ENCODE peak calls at places on chromosomes 12 and 14, in eight cellular contexts. M is transverse colon; V is PC-3; K is HCT116; F is adipocyte; W is mucosa of descending colon; A is CD4-positive, CD25-positive, alpha-beta regulatory T cell; U is mesenchymal stem cell. J is an unnamed sample. For H3K4me1, the result is how much of the 10 kb centered on the place peaks cover.

GRCh38 chr12:107415834-107416233 is 269.8 kb upstream of the PWP1 start:
- DNase-seq in M (no peak), V (no peak), K (no peak), F (peak), W (no peak), A (no peak), U (no peak), J (no peak)

GRCh38 chr12:42299392-42300308 is 26.2 kb downstream of the ZCRB1 start:
- DNase-seq in M (no peak), V (peak), K (no peak), F (no peak), W (no peak), A (no peak), U (peak), J (no peak)

GRCh38 chr14:77276959-77277358 is 6.0 kb upstream of the NGB start:
- DNase-seq in M (no peak), V (no peak), K (no peak), F (no peak), W (no peak), A (no peak), U (no peak), J (no peak)

GRCh38 chr12:67515679-67516363 is 132.7 kb upstream of the DYRK2 start:
- DNase-seq in M (peak), V (peak), K (no peak), F (peak), W (peak), A (no peak), U (peak), J (peak)

GRCh38 chr12:40691913-40692616 is at the start of gene CNTN1:
- DNase-seq in M (peak), V (no peak), K (peak), F (peak), W (peak), A (no peak), U (peak), J (peak)

GRCh38 chr12:120724720-120725119 is 906 bp upstream of the ACADS start:
- DNase-seq in M (no peak), V (no peak), K (no peak), F (no peak), W (no peak), A (no peak), U (no peak), J (no peak)

GRCh38 chr14:94427016-94427613 is 25.5 kb downstream of the SERPINA11 start:
- DNase-seq in M (no peak), V (no peak), K (no peak), F (no peak), W (no peak), A (no peak), U (no peak), J (no peak)

GRCh38 chr14:24888532-24888931 is 161.4 kb downstream of the STXBP6 start:
- DNase-seq in M (no peak), V (no peak), K (no peak), F (no peak), W (no peak), A (no peak), U (no peak), J (no peak)

GRCh38 chr14:61080591-61081010 is 99.6 kb downstream of the SLC38A6 start:
- DNase-seq in M (no peak), V (no peak), K (no peak), F (peak), W (no peak), A (no peak), U (no peak), J (no peak)

GRCh38 chr14:68952544-68953535 is 26.3 kb downstream of the ACTN1 start:
- DNase-seq in M (no peak), V (no peak), K (no peak), F (peak), W (no peak), A (no peak), U (peak), J (no peak)

GRCh38 chr14:57533214-57533613 is 39.6 kb upstream of the CCDC198 start:
- DNase-seq in M (no peak), V (peak), K (peak), F (peak), W (no peak), A (no peak), U (peak), J (peak)

GRCh38 chr14:76330411-76331327 is 45.3 kb upstream of the ESRRB start:
- DNase-seq in M (no peak), V (no peak), K (no peak), F (no peak), W (no peak), A (no peak), U (no peak), J (no peak)

GRCh38 chr12:10151621-10152020 is 20.3 kb downstream of the OLR1 start:
- DNase-seq in M (no peak), V (no peak), K (no peak), F (no peak), W (no peak), A (no peak), U (no peak), J (no peak)

GRCh38 chr12:118618695-118619094 is 242.3 kb downstream of the SUDS3 start:
- DNase-seq in M (no peak), V (no peak), K (no peak), F (no peak), W (no peak), A (no peak), U (no peak), J (no peak)

GRCh38 chr12:108643941-108644742 is 10.4 kb upstream of the SELPLG start:
- DNase-seq in M (no peak), V (peak), K (peak), F (no peak), W (no peak), A (no peak), U (no peak), J (no peak)

GRCh38 chr12:133106253-133106652 is 23.8 kb downstream of the ZNF891 start:
- DNase-seq in M (no peak), V (no peak), K (no peak), F (peak), W (no peak), A (no peak), U (peak), J (no peak)

GRCh38 chr12:89980236-89980635 is 271.6 kb upstream of the ATP2B1 start:
- DNase-seq in M (no peak), V (peak), K (no peak), F (peak), W (no peak), A (no peak), U (peak), J (peak)

GRCh38 chr14:92729632-92730358 is 18.6 kb downstream of the LGMN start:
- DNase-seq in M (no peak), V (peak), K (no peak), F (no peak), W (no peak), A (no peak), U (peak), J (no peak)

GRCh38 chr12:90515199-90516175 is 439.5 kb downstream of the CCER1 start:
- DNase-seq in M (no peak), V (peak), K (no peak), F (peak), W (no peak), A (no peak), U (peak), J (no peak)

GRCh38 chr12:111978545-111978944 is 34.4 kb downstream of the TMEM116 start:
- DNase-seq in M (no peak), V (no peak), K (no peak), F (no peak), W (no peak), A (no peak), U (no peak), J (no peak)

GRCh38 chr14:104350463-104351185 is 212.2 kb downstream of the KIF26A start:
- DNase-seq in M (no peak), V (no peak), K (no peak), F (peak), W (peak), A (no peak), U (no peak), J (no peak)

DNA sequence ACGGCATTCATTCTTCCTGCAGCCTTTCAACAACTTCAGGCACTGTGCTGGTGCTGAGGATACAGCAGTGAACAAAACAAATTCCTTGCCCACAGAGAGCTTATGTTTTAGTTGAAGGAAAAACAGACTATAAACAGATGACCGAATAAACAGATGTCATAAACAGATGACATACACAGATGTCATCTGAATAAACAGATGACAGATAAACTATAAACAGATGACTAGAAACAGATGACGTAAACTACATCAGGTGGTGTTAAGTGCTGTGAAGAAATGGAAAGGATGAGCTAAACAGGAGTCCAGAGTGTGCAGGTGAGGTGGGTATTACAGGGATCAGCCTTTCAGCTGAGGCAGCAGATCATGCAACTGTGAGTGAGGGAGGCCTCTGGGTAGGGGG is 80.9 kb downstream of the FAR2 start:
- DNase-seq in M (no peak), V (no peak), K (no peak), F (no peak), W (no peak), A (no peak), U (peak), J (no peak)
- H3K4me1 ChIP-seq in M (under half), V (under half), K (under half), F (under half), W (under half), A (under half), U (under half), J (under half)

GRCh38 chr12:124747426-124748161 is 116.1 kb downstream of the SCARB1 start:
- DNase-seq in M (peak), V (peak), K (no peak), F (peak), W (no peak), A (no peak), U (peak), J (peak)
- H3K4me1 ChIP-seq in M (under half), V (under half), K (under half), F (under half), W (under half), A (under half), U (under half), J (under half)

GRCh38 chr12:48668996-48669395 is 13.0 kb downstream of the KANSL2 start:
- DNase-seq in M (no peak), V (no peak), K (no peak), F (no peak), W (no peak), A (no peak), U (no peak), J (no peak)
- H3K4me1 ChIP-seq in M (under half), V (under half), K (under half), F (under half), W (under half), A (under half), U (under half), J (under half)

GRCh38 chr14:22545842-22546721 is 42.9 kb downstream of the DAD1 start:
- DNase-seq in M (no peak), V (peak), K (no peak), F (peak), W (no peak), A (no peak), U (peak), J (no peak)
- H3K4me1 ChIP-seq in M (under half), V (under half), K (under half), F (under half), W (under half), A (half or more), U (under half), J (under half)

GRCh38 chr12:4137015-4137414 is 136.5 kb upstream of the CCND2 start:
- DNase-seq in M (no peak), V (no peak), K (no peak), F (no peak), W (no peak), A (no peak), U (no peak), J (no peak)
- H3K4me1 ChIP-seq in M (under half), V (under half), K (under half), F (under half), W (under half), A (under half), U (under half), J (under half)

DNA sequence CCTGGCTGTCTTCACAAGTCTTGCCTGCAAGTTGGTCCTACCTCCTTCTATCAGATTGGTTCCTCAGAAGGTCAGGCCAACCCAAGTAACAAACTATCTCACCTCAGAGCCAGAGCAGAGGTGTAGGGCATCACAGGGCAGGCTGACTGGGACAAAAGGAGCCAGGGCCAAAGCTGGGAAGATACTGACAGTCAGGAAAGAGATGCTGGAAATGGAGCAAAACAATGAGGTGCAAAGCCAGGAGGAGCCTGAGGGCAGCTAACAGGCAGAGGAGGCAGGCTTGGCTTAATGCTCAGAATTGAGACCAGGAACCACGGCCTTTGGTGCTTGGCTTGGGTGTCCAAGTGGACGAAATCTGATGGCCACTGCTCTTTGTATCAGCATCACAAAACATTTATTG is 68.4 kb upstream of the PNMA1 start:
- DNase-seq in M (no peak), V (no peak), K (no peak), F (no peak), W (peak), A (no peak), U (no peak), J (no peak)
- H3K4me1 ChIP-seq in M (under half), V (under half), K (under half), F (under half), W (under half), A (under half), U (under half), J (under half)